ENCODE peak calls at places on chromosomes 3 and 15, in six cellular contexts. One of them, this sample, is unnamed.

GRCh38 chr15:62739082-62739481 is 303.5 kb upstream of the TPM1 start:
- DNase-seq in left lung: no peak
- DNase-seq in ACHN: no peak
- DNase-seq in T-helper 2 cell: no peak
- DNase-seq in T follicular helper cell: no peak
- DNase-seq in ureter: no peak
- DNase-seq in this sample: no peak

GRCh38 chr15:68578175-68578959 is 426 bp upstream of the CORO2B start:
- DNase-seq in ACHN: peak
- DNase-seq in T-helper 2 cell: no peak
- DNase-seq in left lung: peak
- DNase-seq in T follicular helper cell: no peak
- DNase-seq in ureter: peak
- DNase-seq in this sample: peak

GRCh38 chr3:147616998-147617619 is 207.9 kb downstream of the ZIC1 start:
- DNase-seq in left lung: no peak
- DNase-seq in T follicular helper cell: no peak
- DNase-seq in ureter: no peak
- DNase-seq in T-helper 2 cell: no peak
- DNase-seq in ACHN: peak
- DNase-seq in this sample: peak

GRCh38 chr3:40476478-40477470 is at the start of gene ZNF619:
- DNase-seq in T follicular helper cell: peak
- DNase-seq in ACHN: peak
- DNase-seq in ureter: peak
- DNase-seq in T-helper 2 cell: peak
- DNase-seq in left lung: peak
- DNase-seq in this sample: peak

GRCh38 chr15:57551717-57552677 is 39.7 kb upstream of the MYZAP start:
- DNase-seq in T follicular helper cell: no peak
- DNase-seq in ACHN: peak
- DNase-seq in left lung: no peak
- DNase-seq in ureter: no peak
- DNase-seq in T-helper 2 cell: no peak
- DNase-seq in this sample: no peak

GRCh38 chr3:2623463-2623862 is 486.7 kb downstream of the IL5RA start:
- DNase-seq in T follicular helper cell: no peak
- DNase-seq in left lung: no peak
- DNase-seq in ureter: no peak
- DNase-seq in ACHN: no peak
- DNase-seq in T-helper 2 cell: no peak
- DNase-seq in this sample: peak

GRCh38 chr3:10648181-10648580 is 142.8 kb upstream of the ATP2B2 start:
- DNase-seq in T-helper 2 cell: no peak
- DNase-seq in left lung: no peak
- DNase-seq in ureter: no peak
- DNase-seq in T follicular helper cell: no peak
- DNase-seq in ACHN: no peak
- DNase-seq in this sample: no peak

GRCh38 chr15:64122444-64122843 is 26.7 kb downstream of the SNX1 start:
- DNase-seq in ACHN: no peak
- DNase-seq in T-helper 2 cell: no peak
- DNase-seq in T follicular helper cell: no peak
- DNase-seq in ureter: no peak
- DNase-seq in left lung: no peak
- DNase-seq in this sample: no peak

GRCh38 chr3:34864011-34864410 is 775.3 kb upstream of the ARPP21 start:
- DNase-seq in ureter: no peak
- DNase-seq in T follicular helper cell: no peak
- DNase-seq in ACHN: no peak
- DNase-seq in left lung: no peak
- DNase-seq in T-helper 2 cell: no peak
- DNase-seq in this sample: no peak

GRCh38 chr3:32593903-32594525 is 23.4 kb upstream of the DYNC1LI1 start:
- DNase-seq in left lung: no peak
- DNase-seq in ureter: no peak
- DNase-seq in T-helper 2 cell: no peak
- DNase-seq in ACHN: no peak
- DNase-seq in T follicular helper cell: no peak
- DNase-seq in this sample: no peak

GRCh38 chr15:63876085-63876662 is 42.4 kb upstream of the HERC1 start:
- DNase-seq in T-helper 2 cell: no peak
- DNase-seq in ureter: no peak
- DNase-seq in T follicular helper cell: no peak
- DNase-seq in ACHN: no peak
- DNase-seq in left lung: no peak
- DNase-seq in this sample: no peak

GRCh38 chr15:101115887-101116680 is 135.8 kb downstream of the CHSY1 start:
- DNase-seq in ureter: peak
- DNase-seq in ACHN: no peak
- DNase-seq in left lung: peak
- DNase-seq in T-helper 2 cell: no peak
- DNase-seq in T follicular helper cell: no peak
- DNase-seq in this sample: no peak

GRCh38 chr15:94229591-94230365 is 1.6 kb upstream of the MCTP2 start:
- DNase-seq in T follicular helper cell: peak
- DNase-seq in ureter: no peak
- DNase-seq in left lung: no peak
- DNase-seq in ACHN: peak
- DNase-seq in T-helper 2 cell: no peak
- DNase-seq in this sample: peak

GRCh38 chr15:55695432-55695831 is 47.5 kb downstream of the PRTG start:
- DNase-seq in T-helper 2 cell: no peak
- DNase-seq in left lung: no peak
- DNase-seq in T follicular helper cell: no peak
- DNase-seq in ACHN: no peak
- DNase-seq in ureter: no peak
- DNase-seq in this sample: no peak

GRCh38 chr15:90915216-90915807 is 12.2 kb downstream of the MAN2A2 start:
- DNase-seq in ACHN: no peak
- DNase-seq in left lung: no peak
- DNase-seq in T-helper 2 cell: no peak
- DNase-seq in ureter: no peak
- DNase-seq in T follicular helper cell: no peak
- DNase-seq in this sample: no peak

GRCh38 chr3:77460326-77460725 is 420.4 kb downstream of the ROBO2 start:
- DNase-seq in T-helper 2 cell: no peak
- DNase-seq in T follicular helper cell: no peak
- DNase-seq in ureter: no peak
- DNase-seq in ACHN: no peak
- DNase-seq in left lung: no peak
- DNase-seq in this sample: no peak

GRCh38 chr15:100861511-100861991 is 18.1 kb upstream of the ALDH1A3 start:
- DNase-seq in T follicular helper cell: no peak
- DNase-seq in T-helper 2 cell: no peak
- DNase-seq in ureter: no peak
- DNase-seq in left lung: no peak
- DNase-seq in ACHN: no peak
- DNase-seq in this sample: no peak

GRCh38 chr3:69791919-69792399 is 52.7 kb downstream of the MITF start:
- DNase-seq in left lung: no peak
- DNase-seq in ureter: no peak
- DNase-seq in T follicular helper cell: no peak
- DNase-seq in T-helper 2 cell: no peak
- DNase-seq in ACHN: peak
- DNase-seq in this sample: peak

GRCh38 chr3:39011191-39011736 is 40.5 kb downstream of the SCN11A start:
- DNase-seq in T-helper 2 cell: no peak
- DNase-seq in left lung: no peak
- DNase-seq in ureter: no peak
- DNase-seq in ACHN: no peak
- DNase-seq in T follicular helper cell: no peak
- DNase-seq in this sample: no peak

GRCh38 chr3:170523248-170523647 is 62.6 kb downstream of the SLC7A14 start:
- DNase-seq in T follicular helper cell: no peak
- DNase-seq in left lung: no peak
- DNase-seq in T-helper 2 cell: no peak
- DNase-seq in ureter: no peak
- DNase-seq in ACHN: no peak
- DNase-seq in this sample: peak

GRCh38 chr3:62670351-62670750 is 204.9 kb downstream of the CADPS start:
- DNase-seq in ACHN: no peak
- DNase-seq in left lung: no peak
- DNase-seq in T-helper 2 cell: no peak
- DNase-seq in T follicular helper cell: no peak
- DNase-seq in ureter: no peak
- DNase-seq in this sample: no peak

GRCh38 chr3:112092439-112093179 is 6.4 kb downstream of the C3orf52 start:
- DNase-seq in ACHN: peak
- DNase-seq in T-helper 2 cell: no peak
- DNase-seq in T follicular helper cell: no peak
- DNase-seq in left lung: no peak
- DNase-seq in ureter: no peak
- DNase-seq in this sample: peak